ENCODE peak calls at places on chromosomes 7 and 10, in seven cellular contexts. D is pancreas, W is cardiac muscle cell, Y is left ventricle myocardium inferior, T is right atrium auricular region, R is spleen, E is stomach. Z is an unnamed sample.

GRCh38 chr7:121945066-121945848 is 72.3 kb downstream of the PTPRZ1 start:
- DNase-seq in W (no peak), R (no peak), T (no peak), Y (no peak), D (no peak), E (no peak), Z (no peak)

GRCh38 chr7:140390466-140391190 is 7.7 kb downstream of the SLC37A3 start:
- DNase-seq in D (no peak), R (peak; percentile 72), E (no peak), T (no peak), W (no peak), Y (no peak), Z (no peak)

GRCh38 chr10:4095171-4095570 is 310.2 kb upstream of the KLF6 start:
- DNase-seq in T (no peak), W (no peak), Y (no peak), R (no peak), E (no peak), D (no peak), Z (no peak)

GRCh38 chr7:7772385-7772784 is 54.0 kb upstream of the RPA3 start:
- DNase-seq in E (no peak), W (no peak), R (no peak), Y (no peak), T (no peak), D (no peak), Z (no peak)

GRCh38 chr10:122234416-122234815 is 36.7 kb upstream of the BTBD16 start:
- DNase-seq in W (no peak), D (no peak), T (no peak), Y (no peak), E (no peak), R (no peak), Z (no peak)

GRCh38 chr10:131812736-131813604 is 87.8 kb upstream of the PPP2R2D start:
- DNase-seq in E (peak; percentile 21), R (no peak), D (no peak), T (peak; percentile 36), W (no peak), Y (no peak), Z (no peak)

GRCh38 chr10:43024942-43025700 is 51.7 kb upstream of the RET start:
- DNase-seq in W (no peak), R (peak; percentile 47), T (no peak), D (no peak), Y (no peak), E (no peak), Z (no peak)

GRCh38 chr7:104552102-104552501 is 223.7 kb downstream of the LHFPL3 start:
- DNase-seq in E (peak; percentile 28), D (peak; percentile 14), R (no peak), T (no peak), W (peak; percentile 85), Y (peak; percentile 17), Z (peak; percentile 89)

GRCh38 chr7:141460781-141461715 is 90.2 kb upstream of the AGK start:
- DNase-seq in D (no peak), E (no peak), W (no peak), T (no peak), R (no peak), Y (no peak), Z (no peak)

GRCh38 chr10:6920072-6921019 is 340.3 kb upstream of the PRKCQ start:
- DNase-seq in Y (peak; percentile 55), E (peak; percentile 82), W (peak; percentile 83), D (peak; percentile 52), R (peak; percentile 94), T (no peak), Z (peak; percentile 91)

GRCh38 chr7:151078233-151079040 is 2.2 kb downstream of the FASTK start:
- DNase-seq in R (peak; percentile 80), W (no peak), T (no peak), E (no peak), Y (peak; percentile 20), D (no peak), Z (peak; percentile 69)

GRCh38 chr10:7589748-7590147 is 77.0 kb downstream of the ITIH5 start:
- DNase-seq in E (no peak), D (no peak), W (no peak), Y (no peak), T (no peak), R (peak; percentile 34), Z (peak; percentile 62)

GRCh38 chr10:3482200-3482993 is 302.6 kb downstream of the KLF6 start:
- DNase-seq in E (peak; percentile 49), R (no peak), W (peak; percentile 95), D (peak; percentile 53), Y (no peak), T (peak; percentile 80), Z (peak; percentile 54)

GRCh38 chr7:129225931-129226572 is 1.2 kb downstream of the AHCYL2 start:
- DNase-seq in D (no peak), R (no peak), T (no peak), E (no peak), W (peak; percentile 38), Y (no peak), Z (no peak)

GRCh38 chr10:7303067-7303629 is 107.7 kb downstream of the SFMBT2 start:
- DNase-seq in E (no peak), D (no peak), Y (no peak), W (no peak), T (no peak), R (no peak), Z (no peak)

GRCh38 chr10:34327184-34327583 is 487.9 kb downstream of the PARD3 start:
- DNase-seq in R (no peak), T (no peak), W (no peak), E (no peak), Y (no peak), D (no peak), Z (no peak)

GRCh38 chr10:84244651-84245270 is at the start of gene RGR:
- DNase-seq in E (no peak), Y (peak; percentile 60), D (peak; percentile 37), R (no peak), T (peak; percentile 70), W (no peak), Z (no peak)

GRCh38 chr7:90817846-90818245 is 221.7 kb downstream of the CDK14 start:
- DNase-seq in T (no peak), Y (no peak), D (no peak), W (no peak), R (no peak), E (no peak), Z (peak; percentile 64)

DNA sequence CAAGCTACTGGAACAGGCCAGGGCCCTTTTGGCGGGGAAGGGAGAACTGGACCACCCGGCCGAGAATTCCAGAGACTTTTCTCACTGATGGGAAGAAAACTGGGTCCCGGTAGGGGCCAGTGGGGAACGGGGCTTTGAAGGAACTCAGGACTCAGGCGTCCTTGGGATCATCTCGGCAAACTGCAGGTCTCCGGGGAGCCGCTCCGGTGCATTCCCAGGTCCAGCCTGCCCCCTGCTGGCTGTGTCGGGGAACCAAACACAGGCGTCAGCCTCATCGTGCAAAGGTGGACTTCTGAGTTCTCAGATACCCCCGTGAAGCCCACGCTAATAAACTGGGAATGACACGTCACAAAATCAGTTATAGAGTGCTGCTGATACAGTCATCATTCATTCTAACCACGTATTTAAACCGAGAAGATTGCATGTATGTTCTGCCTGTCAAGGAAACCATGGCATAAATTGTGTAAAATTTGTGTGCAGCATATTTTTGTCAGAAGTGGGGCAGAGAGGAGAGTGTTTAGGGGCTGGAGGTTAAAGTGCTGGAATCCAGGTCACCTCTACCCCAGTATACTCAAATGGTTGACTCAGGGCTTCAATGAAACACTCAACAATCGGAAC is 76.1 kb upstream of the CPXM2 start:
- DNase-seq in W (peak; percentile 83), T (peak; percentile 77), E (peak; percentile 67), Y (peak; percentile 58), R (peak; percentile 86), D (peak; percentile 29), Z (peak; percentile 94)
- H3K27me3 ChIP-seq in W (peaks cover 61% of the 10 kb centered on the region), T (peaks cover 4% of the 10 kb centered on the region), E (no peaks in the 10 kb centered on the region), Y (peaks cover 99% of the 10 kb centered on the region), R (peaks cover 10% of the 10 kb centered on the region), D (no peaks in the 10 kb centered on the region), Z (peaks cover 38% of the 10 kb centered on the region)

GRCh38 chr10:89926736-89927135 is 225.3 kb downstream of the KIF20B start:
- DNase-seq in Y (no peak), W (no peak), E (no peak), T (no peak), R (no peak), D (no peak), Z (no peak)
- H3K27ac ChIP-seq in Y (no peak overlapping the region), W (no peak overlapping the region), E (no peak overlapping the region), T (no peak overlapping the region), R (no peak overlapping the region), D (no peak overlapping the region), Z (no peak overlapping the region)

GRCh38 chr7:27221201-27221797 is 21.3 kb upstream of the EVX1 start:
- DNase-seq in Y (no peak), W (no peak), D (no peak), T (no peak), R (no peak), E (no peak), Z (no peak)

GRCh38 chr7:27223941-27224590 is 18.5 kb upstream of the EVX1 start:
- DNase-seq in D (no peak), T (no peak), W (no peak), R (no peak), E (no peak), Y (no peak), Z (no peak)

GRCh38 chr7:27220440-27220955 is 20.6 kb upstream of the HOXA13 start:
- DNase-seq in W (no peak), R (no peak), Y (no peak), E (no peak), T (peak; percentile 34), D (no peak), Z (peak; percentile 60)

GRCh38 chr7:27229448-27229847 is 13.2 kb upstream of the EVX1 start:
- DNase-seq in T (no peak), D (no peak), R (no peak), Y (no peak), E (no peak), W (no peak), Z (no peak)

GRCh38 chr7:27225005-27225934 is 17.3 kb upstream of the EVX1 start:
- DNase-seq in D (no peak), T (no peak), Y (no peak), E (no peak), W (peak; percentile 45), R (no peak), Z (peak; percentile 80)
- H3K27me3 ChIP-seq in D (peaks cover 15% of the 10 kb centered on the region), T (peaks cover 43% of the 10 kb centered on the region), Y (peaks cover 99% of the 10 kb centered on the region), E (peaks cover 9% of the 10 kb centered on the region), W (peaks cover 100% of the 10 kb centered on the region), R (peaks cover 27% of the 10 kb centered on the region), Z (peaks cover 100% of the 10 kb centered on the region)

GRCh38 chr7:43629857-43630256 is 46.9 kb downstream of the STK17A start:
- DNase-seq in E (no peak), T (no peak), W (no peak), D (no peak), R (no peak), Y (no peak), Z (no peak)

GRCh38 chr7:43626695-43627094 is 43.8 kb downstream of the STK17A start:
- DNase-seq in W (no peak), T (no peak), E (no peak), Y (no peak), R (no peak), D (no peak), Z (no peak)

GRCh38 chr7:43628431-43628830 is 45.5 kb downstream of the STK17A start:
- DNase-seq in Y (no peak), R (no peak), T (no peak), E (no peak), W (no peak), D (no peak), Z (no peak)

GRCh38 chr7:43625453-43625852 is 42.5 kb downstream of the STK17A start:
- DNase-seq in R (no peak), W (no peak), Y (no peak), E (no peak), D (no peak), T (no peak), Z (no peak)

DNA sequence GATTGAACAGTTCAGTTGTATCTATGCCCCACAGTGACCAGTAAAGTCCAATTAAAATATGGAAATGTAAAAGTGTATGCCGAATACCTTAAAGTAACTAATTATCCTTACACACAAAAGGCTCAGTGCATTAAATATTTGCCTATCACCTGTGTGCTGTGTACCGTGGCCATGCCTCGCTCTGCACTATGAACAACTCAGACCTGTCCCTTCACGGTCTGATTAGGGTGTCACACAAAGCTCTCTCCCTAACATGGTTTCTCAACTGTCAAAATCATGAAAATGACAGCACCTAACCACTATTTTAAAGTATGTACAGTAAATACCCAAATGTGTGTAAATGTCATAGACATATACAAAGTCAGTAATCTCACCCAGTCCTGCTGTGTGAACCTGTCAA is 43.1 kb downstream of the STK17A start:
- DNase-seq in W (no peak), D (no peak), R (no peak), E (no peak), Y (no peak), T (no peak), Z (no peak)
- H3K27ac ChIP-seq in W (peak overlapping the region; percentile 67), D (no peak overlapping the region), R (peak overlapping the region; percentile 64), E (peak overlapping the region; percentile 29), Y (peak overlapping the region; percentile 27), T (no peak overlapping the region), Z (no peak overlapping the region)

Z was measured in endodermal cell.